ENCODE peak calls at places on chromosomes 11 and 22, in seven cellular contexts. H, Y, L, W, Q, V and T are unnamed samples.

GRCh38 chr11:107182983-107183382 is 164.7 kb upstream of the GUCY1A2 start:
- DNase-seq in H (peak), W (no peak), V (no peak), Y (no peak), L (no peak), Q (no peak), T (no peak)

GRCh38 chr11:133889188-133889587 is 43.9 kb upstream of the SPATA19 start:
- DNase-seq in W (no peak), Y (no peak), V (no peak), L (no peak), Q (no peak), H (no peak), T (no peak)

GRCh38 chr11:44916316-44916715 is 34.4 kb downstream of the TP53I11 start:
- DNase-seq in L (no peak), Y (no peak), H (no peak), W (no peak), V (no peak), Q (no peak), T (no peak)

GRCh38 chr22:23075050-23075449 is 4.7 kb downstream of the GNAZ start:
- DNase-seq in L (no peak), V (no peak), H (no peak), W (no peak), Q (no peak), Y (no peak), T (no peak)

GRCh38 chr22:42229455-42230149 is 40.9 kb downstream of the TCF20 start:
- DNase-seq in H (peak), Q (peak), L (no peak), W (no peak), V (no peak), Y (no peak), T (peak)

GRCh38 chr11:70557742-70558485 is 159.6 kb downstream of the CTTN start:
- DNase-seq in L (no peak), Y (no peak), H (no peak), Q (no peak), W (no peak), V (no peak), T (no peak)

GRCh38 chr11:394034-394857 is at the start of gene PKP3:
- DNase-seq in Y (peak), Q (no peak), H (peak), W (peak), V (no peak), L (no peak), T (peak)

GRCh38 chr11:123556633-123557032 is 97.8 kb downstream of the SCN3B start:
- DNase-seq in H (no peak), V (no peak), Q (no peak), L (no peak), Y (no peak), W (no peak), T (no peak)

GRCh38 chr11:19242184-19242932 is 1.6 kb upstream of the E2F8 start:
- DNase-seq in H (peak), Q (peak), L (no peak), W (no peak), Y (peak), V (no peak), T (no peak)

GRCh38 chr11:2271077-2271326 is 614 bp upstream of the ASCL2 start:
- DNase-seq in H (no peak), Y (no peak), L (peak), Q (no peak), V (no peak), W (no peak), T (no peak)

GRCh38 chr11:44518968-44519550 is 46.4 kb upstream of the CD82 start:
- DNase-seq in L (no peak), Y (no peak), Q (no peak), V (no peak), H (no peak), W (no peak), T (no peak)

GRCh38 chr11:2298131-2298794 is 3.5 kb downstream of the C11orf21 start:
- DNase-seq in Y (peak), V (no peak), W (no peak), L (no peak), Q (no peak), H (no peak), T (no peak)

GRCh38 chr11:114346709-114347141 is 50.5 kb downstream of the NNMT start:
- DNase-seq in Y (no peak), V (no peak), H (no peak), W (no peak), L (no peak), Q (no peak), T (peak)

GRCh38 chr11:64459016-64459415 is 100.1 kb downstream of the RPS6KA4 start:
- DNase-seq in Q (no peak), Y (no peak), W (no peak), H (peak), L (no peak), V (no peak), T (no peak)

GRCh38 chr11:44939673-44940072 is 11.0 kb downstream of the TP53I11 start:
- DNase-seq in Y (peak), W (no peak), Q (no peak), H (no peak), V (no peak), L (no peak), T (peak)

GRCh38 chr11:15157181-15157580 is 42.5 kb downstream of the INSC start:
- DNase-seq in L (no peak), Y (no peak), H (peak), V (no peak), Q (peak), W (no peak), T (peak)

GRCh38 chr11:128845334-128845780 is 21.7 kb downstream of the KCNJ1 start:
- DNase-seq in Q (no peak), W (no peak), V (no peak), Y (no peak), H (no peak), L (no peak), T (no peak)

GRCh38 chr11:24171869-24172268 is 325.0 kb upstream of the LUZP2 start:
- DNase-seq in H (no peak), Y (no peak), V (no peak), W (no peak), L (no peak), Q (no peak), T (no peak)

GRCh38 chr11:116686891-116687290 is 85.9 kb downstream of the BUD13 start:
- DNase-seq in Y (no peak), L (no peak), H (no peak), W (no peak), Q (no peak), V (no peak), T (no peak)

GRCh38 chr22:19106886-19107729 is 15.1 kb downstream of the DGCR2 start:
- DNase-seq in H (no peak), L (no peak), W (no peak), Q (no peak), Y (no peak), V (no peak), T (no peak)

GRCh38 chr11:10500263-10500601 is 40.8 kb downstream of the RNF141 start:
- DNase-seq in H (no peak), L (no peak), Y (no peak), W (no peak), V (no peak), Q (no peak), T (no peak)

GRCh38 chr11:132045116-132045515 is 674.7 kb downstream of the NTM start:
- DNase-seq in Q (no peak), Y (no peak), H (no peak), L (no peak), W (no peak), V (no peak), T (no peak)

GRCh38 chr11:13114566-13115465 is 105.7 kb downstream of the RASSF10 start:
- DNase-seq in Y (peak), H (peak), W (peak), L (no peak), Q (no peak), V (no peak), T (no peak)

GRCh38 chr22:44419429-44419828 is 78.6 kb downstream of the RTL6 start:
- DNase-seq in Q (no peak), V (no peak), W (no peak), H (peak), Y (no peak), L (no peak), T (no peak)

GRCh38 chr11:47324520-47324919 is 28.0 kb downstream of the MYBPC3 start:
- DNase-seq in V (no peak), Q (no peak), Y (no peak), H (no peak), W (no peak), L (no peak), T (no peak)

GRCh38 chr11:61749607-61750217 is 2.7 kb upstream of the MYRF start:
- DNase-seq in Q (no peak), H (no peak), L (no peak), Y (peak), W (no peak), V (no peak), T (no peak)

GRCh38 chr11:67301951-67302516 is 1.3 kb upstream of the SSH3 start:
- DNase-seq in Y (peak), L (no peak), Q (no peak), H (no peak), W (peak), V (no peak), T (peak)

GRCh38 chr11:17343907-17344306 is 7.7 kb upstream of the NCR3LG1 start:
- DNase-seq in V (no peak), Q (peak), L (no peak), W (no peak), Y (no peak), H (peak), T (peak)

GRCh38 chr11:34792143-34792542 is 124.0 kb downstream of the APIP start:
- DNase-seq in Q (peak), V (no peak), L (no peak), Y (no peak), W (no peak), H (no peak), T (no peak)

GRCh38 chr22:23219317-23219716 is 39.0 kb downstream of the BCR start:
- DNase-seq in L (no peak), Y (no peak), Q (no peak), V (no peak), W (no peak), H (no peak), T (no peak)

GRCh38 chr22:44396727-44397722 is 84.3 kb upstream of the SHISAL1 start:
- DNase-seq in V (no peak), Y (no peak), Q (no peak), H (no peak), L (no peak), W (no peak), T (no peak)

GRCh38 chr11:78277314-78277994 is 88.7 kb downstream of the USP35 start:
- DNase-seq in Y (no peak), V (no peak), H (no peak), W (no peak), Q (no peak), L (no peak), T (no peak)

GRCh38 chr11:57653162-57653561 is 3.5 kb upstream of the YPEL4 start:
- DNase-seq in Q (no peak), V (no peak), W (no peak), Y (no peak), L (no peak), H (no peak), T (no peak)

GRCh38 chr22:25008666-25009065 is 56.1 kb downstream of the KIAA1671 start:
- DNase-seq in Y (peak), L (no peak), W (no peak), H (no peak), V (peak), Q (no peak), T (no peak)

GRCh38 chr11:128548655-128549255 is 38.6 kb downstream of the ETS1 start:
- DNase-seq in Q (peak), V (no peak), W (no peak), Y (no peak), H (peak), L (no peak), T (peak)